ENCODE peak calls at places on chromosomes 1 and 21, in seven cellular contexts. W is T-helper 22 cell; L is C1 segment of cervical spinal cord; P is M059J; N is activated T-cell treated with anti-CD3 and anti-CD28 coated beads, Interleukin-2, amount 50 U/mL, for 1 hour; Y is NCI-H524; A is activated effector memory CD4-positive, alpha-beta T cell treated with anti-CD3 and anti-CD28 coated beads, Interleukin-2, amount 50 U/mL, for 16 hours. X is an unnamed sample.

GRCh38 chr1:182783068-182783467 is 6.5 kb upstream of the NPL start:
- DNase-seq in W (no peak), L (no peak), P (no peak), N (no peak), Y (peak), A (no peak), X (no peak)

GRCh38 chr1:23567629-23567995 is 8.3 kb upstream of the ID3 start:
- DNase-seq in W (no peak), L (no peak), P (no peak), N (no peak), Y (no peak), A (no peak), X (no peak)

GRCh38 chr21:43968410-43969114 is 43.5 kb upstream of the TRAPPC10 start:
- DNase-seq in W (no peak), L (no peak), P (no peak), N (no peak), Y (no peak), A (no peak), X (no peak)

GRCh38 chr1:111570781-111571181 is 48.8 kb upstream of the RAP1A start:
- DNase-seq in W (peak), L (no peak), P (peak), N (peak), Y (no peak), A (peak), X (no peak)

GRCh38 chr1:177591155-177591554 is 378.7 kb downstream of the SEC16B start:
- DNase-seq in W (no peak), L (no peak), P (no peak), N (no peak), Y (no peak), A (no peak), X (no peak)

GRCh38 chr1:11858968-11859871 is 475 bp upstream of the NPPB start:
- DNase-seq in W (peak), L (no peak), P (peak), N (peak), Y (no peak), A (peak), X (peak)

GRCh38 chr1:12149791-12150175 is 17.0 kb upstream of the TNFRSF1B start:
- DNase-seq in W (no peak), L (no peak), P (no peak), N (no peak), Y (no peak), A (no peak), X (no peak)

GRCh38 chr1:27772071-27772470 is 948 bp upstream of the STX12 start:
- DNase-seq in W (no peak), L (no peak), P (no peak), N (no peak), Y (no peak), A (no peak), X (no peak)

GRCh38 chr1:98044766-98045165 is 123.9 kb upstream of the DPYD start:
- DNase-seq in W (no peak), L (no peak), P (no peak), N (no peak), Y (no peak), A (peak), X (no peak)

GRCh38 chr1:59128784-59129227 is 168.1 kb upstream of the FGGY start:
- DNase-seq in W (no peak), L (no peak), P (peak), N (no peak), Y (no peak), A (no peak), X (no peak)

GRCh38 chr1:183832472-183832871 is 27.6 kb downstream of the RGL1 start:
- DNase-seq in W (no peak), L (no peak), P (no peak), N (no peak), Y (no peak), A (no peak), X (no peak)

GRCh38 chr21:33491373-33492102 is at the start of gene DNAJC28:
- DNase-seq in W (peak), L (peak), P (peak), N (peak), Y (peak), A (peak), X (peak)

GRCh38 chr1:244106173-244106572 is 55.1 kb downstream of the ZBTB18 start:
- DNase-seq in W (no peak), L (no peak), P (no peak), N (no peak), Y (no peak), A (no peak), X (no peak)

GRCh38 chr1:248359415-248359814 is 2.0 kb upstream of the OR2T4 start:
- DNase-seq in W (no peak), L (no peak), P (no peak), N (no peak), Y (no peak), A (no peak), X (no peak)

GRCh38 chr1:242784074-242784473 is 259.6 kb upstream of the PLD5 start:
- DNase-seq in W (no peak), L (no peak), P (no peak), N (no peak), Y (no peak), A (no peak), X (no peak)

GRCh38 chr1:114330451-114330983 is 176.8 kb upstream of the SYT6 start:
- DNase-seq in W (no peak), L (no peak), P (no peak), N (no peak), Y (no peak), A (no peak), X (no peak)

GRCh38 chr1:167122568-167122967 is 28.7 kb downstream of the STYXL2 start:
- DNase-seq in W (no peak), L (no peak), P (no peak), N (no peak), Y (no peak), A (no peak), X (no peak)

GRCh38 chr1:93694039-93694438 is 12.4 kb upstream of the BCAR3 start:
- DNase-seq in W (no peak), L (no peak), P (peak), N (no peak), Y (no peak), A (no peak), X (no peak)

GRCh38 chr1:181033799-181034391 is at the start of gene MR1:
- DNase-seq in W (peak), L (peak), P (peak), N (no peak), Y (no peak), A (no peak), X (no peak)

GRCh38 chr1:59520759-59521442 is 224.0 kb downstream of the FGGY start:
- DNase-seq in W (no peak), L (no peak), P (peak), N (no peak), Y (no peak), A (no peak), X (no peak)

GRCh38 chr1:39969048-39969447 is 14.1 kb downstream of the MFSD2A start:
- DNase-seq in W (no peak), L (no peak), P (peak), N (no peak), Y (no peak), A (no peak), X (no peak)

GRCh38 chr1:220528679-220529529 is 968 bp downstream of the MARK1 start:
- DNase-seq in W (no peak), L (peak), P (no peak), N (no peak), Y (peak), A (no peak), X (no peak)

GRCh38 chr1:101236546-101237228 is at the start of gene S1PR1:
- DNase-seq in W (peak), L (no peak), P (peak), N (peak), Y (peak), A (peak), X (peak)

GRCh38 chr1:25460020-25460419 is 29.3 kb downstream of the MACO1 start:
- DNase-seq in W (no peak), L (no peak), P (no peak), N (no peak), Y (no peak), A (no peak), X (no peak)

X was measured in T-helper 17 cell.